ENCODE peak calls at places on chromosomes 13 and 19, in four cellular contexts. W is HepG2, C is A549, O is K562. V is an unnamed sample.

GRCh38 chr13:71030789-71031188 is 836.2 kb downstream of the DACH1 start:
- DNase-seq in C (no peak), O (no peak), W (peak), V (no peak)

GRCh38 chr19:51103811-51104470 is 4.3 kb downstream of the CTU1 start:
- DNase-seq in W (no peak), O (no peak), C (no peak), V (no peak)

GRCh38 chr13:64007334-64007733 is 2591.7 kb upstream of the PCDH20 start:
- DNase-seq in C (no peak), O (no peak), W (no peak), V (no peak)

GRCh38 chr13:24270639-24271131 is 38.7 kb upstream of the C1QTNF9 start:
- DNase-seq in O (no peak), W (peak), C (no peak), V (no peak)

GRCh38 chr13:27709779-27710178 is 82.5 kb upstream of the GSX1 start:
- DNase-seq in O (no peak), W (peak), C (no peak), V (no peak)

GRCh38 chr19:12527034-12527836 is 24.0 kb downstream of the ZNF564 start:
- DNase-seq in C (no peak), O (no peak), W (no peak), V (no peak)

GRCh38 chr13:27004866-27005265 is 166.7 kb downstream of the USP12 start:
- DNase-seq in W (no peak), C (no peak), O (no peak), V (no peak)

GRCh38 chr13:76210262-76210661 is 574.1 kb downstream of the LMO7 start:
- DNase-seq in W (no peak), O (no peak), C (no peak), V (no peak)

GRCh38 chr13:99415851-99416331 is 85.4 kb upstream of the TM9SF2 start:
- DNase-seq in C (no peak), O (no peak), W (no peak), V (no peak)

GRCh38 chr13:80161219-80161618 is 179.7 kb downstream of the SPRY2 start:
- DNase-seq in O (no peak), C (no peak), W (no peak), V (no peak)

GRCh38 chr13:42039457-42039945 is 8.9 kb upstream of the DGKH start:
- DNase-seq in O (no peak), W (no peak), C (peak), V (no peak)

GRCh38 chr13:93248627-93249047 is 22.0 kb downstream of the GPC6 start:
- DNase-seq in W (peak), C (no peak), O (peak), V (peak)

GRCh38 chr19:16581971-16582343 is 9.7 kb upstream of the SLC35E1 start:
- DNase-seq in O (no peak), W (no peak), C (no peak), V (no peak)

GRCh38 chr13:71290963-71291937 is 575.8 kb downstream of the DACH1 start:
- DNase-seq in W (peak), C (no peak), O (no peak), V (no peak)

GRCh38 chr19:18433735-18434398 is 4.1 kb downstream of the ISYNA1 start:
- DNase-seq in C (no peak), O (peak), W (no peak), V (peak)

GRCh38 chr13:98997738-98998641 is 20.1 kb upstream of the DOCK9 start:
- DNase-seq in W (no peak), C (peak), O (no peak), V (no peak)

GRCh38 chr13:99614465-99614885 is 113.2 kb downstream of the TM9SF2 start:
- DNase-seq in W (peak), C (peak), O (peak), V (peak)

GRCh38 chr13:100209857-100210580 is 121.1 kb downstream of the PCCA start:
- DNase-seq in O (no peak), C (no peak), W (no peak), V (no peak)

GRCh38 chr13:77305276-77305675 is 21.6 kb downstream of the MYCBP2 start:
- DNase-seq in W (no peak), C (no peak), O (no peak), V (no peak)

GRCh38 chr13:104008075-104008474 is 941.9 kb upstream of the SLC10A2 start:
- DNase-seq in W (no peak), C (no peak), O (no peak), V (no peak)

GRCh38 chr13:104004572-104004971 is 938.4 kb upstream of the SLC10A2 start:
- DNase-seq in C (no peak), O (no peak), W (no peak), V (no peak)

GRCh38 chr13:104008571-104009435 is 942.6 kb upstream of the SLC10A2 start:
- DNase-seq in W (no peak), O (no peak), C (no peak), V (no peak)

GRCh38 chr13:104001766-104002165 is 935.5 kb upstream of the SLC10A2 start:
- DNase-seq in O (no peak), C (no peak), W (no peak), V (no peak)

DNA sequence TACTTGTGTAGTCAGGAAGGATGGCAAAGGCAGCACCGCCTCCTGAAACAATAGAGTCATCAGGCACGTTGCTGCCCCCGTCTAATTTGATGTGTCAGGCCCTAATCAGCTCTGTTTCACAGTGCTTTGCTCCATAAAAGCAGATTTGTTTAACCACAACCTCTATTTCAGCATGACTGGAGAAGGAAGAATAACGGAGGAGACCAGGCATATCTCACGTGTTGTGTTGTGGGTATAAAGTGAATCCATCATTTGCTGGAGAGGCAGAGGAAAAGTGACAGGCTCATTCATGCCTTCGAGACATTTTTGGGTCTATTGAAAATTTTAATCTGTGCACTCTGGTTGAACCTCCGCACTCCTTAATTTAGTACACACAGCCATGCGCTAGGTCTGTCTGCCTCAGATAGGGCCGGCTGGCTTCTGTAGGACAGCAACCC is 940.4 kb upstream of the SLC10A2 start:
- DNase-seq in O (no peak), W (no peak), C (no peak), V (no peak)
- TF ChIP-seq HMGXB4 in O (no peak), W (no peak), C (no peak), V (no peak)

GRCh38 chr19:30376272-30376671 is 4.1 kb downstream of the ZNF536 start:
- DNase-seq in C (no peak), W (no peak), O (no peak), V (peak)
- TF ChIP-seq HMGXB4 in C (no peak), W (no peak), O (no peak), V (no peak)

DNA sequence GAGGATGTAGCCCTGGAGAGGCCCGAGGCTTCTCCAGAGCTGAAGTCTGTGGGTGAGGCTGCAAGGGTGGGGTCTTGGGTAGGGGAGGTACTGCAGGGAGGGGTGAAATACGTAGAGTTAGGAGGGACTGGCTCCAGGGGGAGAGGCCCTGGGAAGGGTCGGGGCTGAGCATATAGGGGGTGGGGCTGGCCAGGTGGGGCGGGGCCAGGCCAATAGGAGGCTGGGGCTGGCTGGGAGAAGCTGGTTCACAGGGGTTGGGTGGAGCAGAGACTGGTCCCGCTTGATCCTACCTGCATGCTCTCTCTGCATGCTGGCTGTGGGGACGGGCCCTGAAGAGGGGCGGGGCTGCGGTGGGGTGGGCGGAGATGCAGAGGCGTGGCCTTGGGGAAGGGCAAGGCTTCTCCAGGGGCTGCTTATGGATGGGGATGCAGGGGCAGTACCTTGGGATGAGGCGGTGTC is 51.9 kb downstream of the CELF5 start:
- DNase-seq in W (peak), O (peak), C (peak), V (peak)
- TF ChIP-seq HMGXB4 in W (no peak), O (no peak), C (no peak), V (no peak)

GRCh38 chr19:5784581-5785147 is at the start of gene PRR22:
- DNase-seq in W (no peak), C (no peak), O (no peak), V (no peak)

GRCh38 chr19:5778402-5778801 is 6.1 kb downstream of the PRR22 start:
- DNase-seq in W (no peak), C (no peak), O (no peak), V (no peak)

GRCh38 chr19:5785423-5785822 is 877 bp upstream of the PRR22 start:
- DNase-seq in W (no peak), O (no peak), C (no peak), V (no peak)

GRCh38 chr19:5782945-5783919 is 1.3 kb downstream of the PRR22 start:
- DNase-seq in W (no peak), C (no peak), O (no peak), V (no peak)

GRCh38 chr19:5782322-5782721 is 2.2 kb downstream of the PRR22 start:
- DNase-seq in W (no peak), O (no peak), C (no peak), V (no peak)
- TF ChIP-seq HMGXB4 in W (no peak), O (no peak), C (no peak), V (no peak)

GRCh38 chr13:44108345-44108858 is 228.7 kb downstream of the LACC1 start:
- DNase-seq in C (peak), W (peak), O (no peak), V (no peak)
- TF ChIP-seq HMGXB4 in C (no peak), W (no peak), O (no peak), V (no peak)

GRCh38 chr13:108987488-108987887 is 358.1 kb downstream of the MYO16 start:
- DNase-seq in C (no peak), O (no peak), W (no peak), V (no peak)

GRCh38 chr13:108985166-108985565 is 355.8 kb downstream of the MYO16 start:
- DNase-seq in O (no peak), C (no peak), W (no peak), V (no peak)

GRCh38 chr13:108983273-108983672 is 353.9 kb downstream of the MYO16 start:
- DNase-seq in C (no peak), W (no peak), O (no peak), V (no peak)

GRCh38 chr13:108984251-108984920 is 355.0 kb downstream of the MYO16 start:
- DNase-seq in W (no peak), O (no peak), C (no peak), V (no peak)

DNA sequence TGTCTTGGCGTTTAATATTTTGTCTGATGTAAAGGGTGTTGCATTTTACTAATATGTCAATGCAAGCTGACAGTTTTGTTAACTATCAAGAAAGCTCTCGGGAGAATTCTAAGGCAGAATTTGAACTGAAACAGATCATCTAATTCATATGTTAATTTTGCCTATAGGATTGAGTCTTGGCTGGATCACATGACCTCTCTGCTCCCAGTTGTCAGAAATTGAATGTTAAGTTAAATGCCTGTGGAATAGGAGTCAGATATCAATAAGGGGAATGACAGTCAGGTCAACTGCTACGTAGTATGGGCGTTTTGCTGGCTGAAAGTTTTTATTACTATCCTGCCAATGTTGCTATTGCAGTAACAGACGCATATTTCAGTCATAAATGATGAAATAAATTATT is 358.5 kb downstream of the MYO16 start:
- DNase-seq in W (no peak), C (no peak), O (no peak), V (no peak)
- TF ChIP-seq HMGXB4 in W (no peak), C (no peak), O (no peak), V (no peak)

GRCh38 chr13:46180393-46180792 is 1.6 kb downstream of the LCP1 start:
- DNase-seq in C (no peak), O (no peak), W (no peak), V (no peak)

GRCh38 chr13:46179576-46180368 is 2.2 kb downstream of the LCP1 start:
- DNase-seq in W (no peak), C (no peak), O (peak), V (no peak)

GRCh38 chr13:46182491-46182877 is 507 bp upstream of the LCP1 start:
- DNase-seq in O (no peak), C (no peak), W (no peak), V (no peak)

GRCh38 chr13:46183018-46183940 is 1.3 kb upstream of the LCP1 start:
- DNase-seq in O (peak), W (no peak), C (no peak), V (no peak)

GRCh38 chr13:46181799-46182490 is at the start of gene LCP1:
- DNase-seq in O (peak), C (no peak), W (no peak), V (no peak)
- TF ChIP-seq HMGXB4 in O (no peak), C (no peak), W (no peak), V (no peak)

DNA sequence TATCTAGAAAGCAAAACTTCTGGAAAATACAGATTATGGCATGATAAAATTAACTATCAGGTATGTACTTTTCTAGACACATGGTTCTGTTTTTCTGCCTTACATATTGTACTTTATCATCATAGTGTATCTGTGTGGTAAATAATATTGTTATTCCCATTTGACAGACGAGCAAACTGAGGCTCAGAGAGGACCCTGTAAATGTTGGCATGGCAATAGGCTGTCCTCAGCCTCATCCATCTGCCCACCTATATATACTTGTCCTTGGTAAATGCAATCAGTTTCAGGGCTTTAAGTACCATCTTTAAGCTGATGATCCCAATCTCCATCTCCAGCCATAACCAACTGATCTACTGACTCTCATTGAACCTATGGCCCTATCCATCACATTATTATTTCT is 178.0 kb downstream of the DCT start:
- DNase-seq in C (no peak), W (no peak), O (no peak), V (no peak)
- TF ChIP-seq HMGXB4 in C (no peak), W (no peak), O (no peak), V (no peak)